ENCODE peak calls at places on chromosomes 4 and X, in ten cellular contexts. One of them, this sample, is unnamed.

GRCh38 chrX:101950581-101950980 is 18.8 kb upstream of the ZMAT1 start:
- DNase-seq in hippocampal formation: no peak
- DNase-seq in Caki2: no peak
- DNase-seq in NCI-H1436: no peak
- DNase-seq in activated T-cell treated with anti-CD3 and anti-CD28 coated beads, Interleukin-2, amount 50 U/mL, for 72 hours: no peak
- DNase-seq in NCI-H2081: no peak
- DNase-seq in activated T-helper 1 cell treated with anti-CD3 and anti-CD28 coated beads, Interleukin-12 subunit alpha, Interleukin-12 subunit beta, Interleukin-2, Interleukin-4 antibody, amounts not matched to agents 30 ng/mL and 10 ng/mL and 1 ng/mL, durations not matched to agents 14 hours and 24 hours and 36 hours: no peak
- DNase-seq in activated T-helper 9 cell treated with anti-CD3 and anti-CD28 coated beads, Interleukin-2, amount 50 U/mL, for 16 hours: no peak
- DNase-seq in C1 segment of cervical spinal cord: no peak
- DNase-seq in GM04503: no peak
- DNase-seq in this sample: no peak

GRCh38 chr4:8592366-8593267 is at the start of gene CPZ:
- DNase-seq in hippocampal formation: no peak
- DNase-seq in Caki2: no peak
- DNase-seq in NCI-H1436: no peak
- DNase-seq in activated T-cell treated with anti-CD3 and anti-CD28 coated beads, Interleukin-2, amount 50 U/mL, for 72 hours: no peak
- DNase-seq in NCI-H2081: no peak
- DNase-seq in activated T-helper 1 cell treated with anti-CD3 and anti-CD28 coated beads, Interleukin-12 subunit alpha, Interleukin-12 subunit beta, Interleukin-2, Interleukin-4 antibody, amounts not matched to agents 30 ng/mL and 10 ng/mL and 1 ng/mL, durations not matched to agents 14 hours and 24 hours and 36 hours: no peak
- DNase-seq in activated T-helper 9 cell treated with anti-CD3 and anti-CD28 coated beads, Interleukin-2, amount 50 U/mL, for 16 hours: no peak
- DNase-seq in C1 segment of cervical spinal cord: no peak
- DNase-seq in GM04503: no peak
- DNase-seq in this sample: peak

GRCh38 chr4:128191115-128191897 is 96.3 kb downstream of the PGRMC2 start:
- DNase-seq in hippocampal formation: peak
- DNase-seq in Caki2: peak
- DNase-seq in NCI-H1436: peak
- DNase-seq in activated T-cell treated with anti-CD3 and anti-CD28 coated beads, Interleukin-2, amount 50 U/mL, for 72 hours: peak
- DNase-seq in NCI-H2081: peak
- DNase-seq in activated T-helper 1 cell treated with anti-CD3 and anti-CD28 coated beads, Interleukin-12 subunit alpha, Interleukin-12 subunit beta, Interleukin-2, Interleukin-4 antibody, amounts not matched to agents 30 ng/mL and 10 ng/mL and 1 ng/mL, durations not matched to agents 14 hours and 24 hours and 36 hours: peak
- DNase-seq in activated T-helper 9 cell treated with anti-CD3 and anti-CD28 coated beads, Interleukin-2, amount 50 U/mL, for 16 hours: peak
- DNase-seq in C1 segment of cervical spinal cord: peak
- DNase-seq in GM04503: no peak
- DNase-seq in this sample: peak

GRCh38 chr4:1794809-1795303 is 1.8 kb downstream of the FGFR3 start:
- DNase-seq in hippocampal formation: no peak
- DNase-seq in Caki2: no peak
- DNase-seq in NCI-H1436: no peak
- DNase-seq in activated T-cell treated with anti-CD3 and anti-CD28 coated beads, Interleukin-2, amount 50 U/mL, for 72 hours: no peak
- DNase-seq in NCI-H2081: no peak
- DNase-seq in activated T-helper 1 cell treated with anti-CD3 and anti-CD28 coated beads, Interleukin-12 subunit alpha, Interleukin-12 subunit beta, Interleukin-2, Interleukin-4 antibody, amounts not matched to agents 30 ng/mL and 10 ng/mL and 1 ng/mL, durations not matched to agents 14 hours and 24 hours and 36 hours: no peak
- DNase-seq in activated T-helper 9 cell treated with anti-CD3 and anti-CD28 coated beads, Interleukin-2, amount 50 U/mL, for 16 hours: no peak
- DNase-seq in C1 segment of cervical spinal cord: no peak
- DNase-seq in GM04503: no peak
- DNase-seq in this sample: no peak

GRCh38 chrX:19040373-19040772 is 56.5 kb upstream of the PHKA2 start:
- DNase-seq in hippocampal formation: no peak
- DNase-seq in Caki2: no peak
- DNase-seq in NCI-H1436: no peak
- DNase-seq in activated T-cell treated with anti-CD3 and anti-CD28 coated beads, Interleukin-2, amount 50 U/mL, for 72 hours: no peak
- DNase-seq in NCI-H2081: no peak
- DNase-seq in activated T-helper 1 cell treated with anti-CD3 and anti-CD28 coated beads, Interleukin-12 subunit alpha, Interleukin-12 subunit beta, Interleukin-2, Interleukin-4 antibody, amounts not matched to agents 30 ng/mL and 10 ng/mL and 1 ng/mL, durations not matched to agents 14 hours and 24 hours and 36 hours: no peak
- DNase-seq in activated T-helper 9 cell treated with anti-CD3 and anti-CD28 coated beads, Interleukin-2, amount 50 U/mL, for 16 hours: no peak
- DNase-seq in C1 segment of cervical spinal cord: no peak
- DNase-seq in GM04503: no peak
- DNase-seq in this sample: no peak

GRCh38 chrX:115392871-115393270 is 103.4 kb downstream of the LUZP4 start:
- DNase-seq in hippocampal formation: no peak
- DNase-seq in Caki2: no peak
- DNase-seq in NCI-H1436: no peak
- DNase-seq in activated T-cell treated with anti-CD3 and anti-CD28 coated beads, Interleukin-2, amount 50 U/mL, for 72 hours: no peak
- DNase-seq in NCI-H2081: no peak
- DNase-seq in activated T-helper 1 cell treated with anti-CD3 and anti-CD28 coated beads, Interleukin-12 subunit alpha, Interleukin-12 subunit beta, Interleukin-2, Interleukin-4 antibody, amounts not matched to agents 30 ng/mL and 10 ng/mL and 1 ng/mL, durations not matched to agents 14 hours and 24 hours and 36 hours: no peak
- DNase-seq in activated T-helper 9 cell treated with anti-CD3 and anti-CD28 coated beads, Interleukin-2, amount 50 U/mL, for 16 hours: no peak
- DNase-seq in C1 segment of cervical spinal cord: no peak
- DNase-seq in GM04503: no peak
- DNase-seq in this sample: no peak

GRCh38 chrX:83186632-83187031 is 321.5 kb upstream of the POU3F4 start:
- DNase-seq in hippocampal formation: no peak
- DNase-seq in Caki2: no peak
- DNase-seq in NCI-H1436: no peak
- DNase-seq in activated T-cell treated with anti-CD3 and anti-CD28 coated beads, Interleukin-2, amount 50 U/mL, for 72 hours: no peak
- DNase-seq in NCI-H2081: no peak
- DNase-seq in activated T-helper 1 cell treated with anti-CD3 and anti-CD28 coated beads, Interleukin-12 subunit alpha, Interleukin-12 subunit beta, Interleukin-2, Interleukin-4 antibody, amounts not matched to agents 30 ng/mL and 10 ng/mL and 1 ng/mL, durations not matched to agents 14 hours and 24 hours and 36 hours: no peak
- DNase-seq in activated T-helper 9 cell treated with anti-CD3 and anti-CD28 coated beads, Interleukin-2, amount 50 U/mL, for 16 hours: no peak
- DNase-seq in C1 segment of cervical spinal cord: no peak
- DNase-seq in GM04503: no peak
- DNase-seq in this sample: no peak

GRCh38 chr4:33465565-33465964 is 2745.4 kb downstream of the PCDH7 start:
- DNase-seq in hippocampal formation: no peak
- DNase-seq in Caki2: no peak
- DNase-seq in NCI-H1436: no peak
- DNase-seq in activated T-cell treated with anti-CD3 and anti-CD28 coated beads, Interleukin-2, amount 50 U/mL, for 72 hours: no peak
- DNase-seq in NCI-H2081: no peak
- DNase-seq in activated T-helper 1 cell treated with anti-CD3 and anti-CD28 coated beads, Interleukin-12 subunit alpha, Interleukin-12 subunit beta, Interleukin-2, Interleukin-4 antibody, amounts not matched to agents 30 ng/mL and 10 ng/mL and 1 ng/mL, durations not matched to agents 14 hours and 24 hours and 36 hours: no peak
- DNase-seq in activated T-helper 9 cell treated with anti-CD3 and anti-CD28 coated beads, Interleukin-2, amount 50 U/mL, for 16 hours: no peak
- DNase-seq in C1 segment of cervical spinal cord: no peak
- DNase-seq in GM04503: no peak
- DNase-seq in this sample: no peak

GRCh38 chr4:47829438-47829837 is 8.4 kb downstream of the CORIN start:
- DNase-seq in hippocampal formation: no peak
- DNase-seq in Caki2: no peak
- DNase-seq in NCI-H1436: no peak
- DNase-seq in activated T-cell treated with anti-CD3 and anti-CD28 coated beads, Interleukin-2, amount 50 U/mL, for 72 hours: no peak
- DNase-seq in NCI-H2081: no peak
- DNase-seq in activated T-helper 1 cell treated with anti-CD3 and anti-CD28 coated beads, Interleukin-12 subunit alpha, Interleukin-12 subunit beta, Interleukin-2, Interleukin-4 antibody, amounts not matched to agents 30 ng/mL and 10 ng/mL and 1 ng/mL, durations not matched to agents 14 hours and 24 hours and 36 hours: no peak
- DNase-seq in activated T-helper 9 cell treated with anti-CD3 and anti-CD28 coated beads, Interleukin-2, amount 50 U/mL, for 16 hours: no peak
- DNase-seq in C1 segment of cervical spinal cord: no peak
- DNase-seq in GM04503: no peak
- DNase-seq in this sample: no peak

GRCh38 chr4:22466582-22466981 is 49.3 kb downstream of the ADGRA3 start:
- DNase-seq in hippocampal formation: no peak
- DNase-seq in Caki2: no peak
- DNase-seq in NCI-H1436: no peak
- DNase-seq in activated T-cell treated with anti-CD3 and anti-CD28 coated beads, Interleukin-2, amount 50 U/mL, for 72 hours: no peak
- DNase-seq in NCI-H2081: no peak
- DNase-seq in activated T-helper 1 cell treated with anti-CD3 and anti-CD28 coated beads, Interleukin-12 subunit alpha, Interleukin-12 subunit beta, Interleukin-2, Interleukin-4 antibody, amounts not matched to agents 30 ng/mL and 10 ng/mL and 1 ng/mL, durations not matched to agents 14 hours and 24 hours and 36 hours: no peak
- DNase-seq in activated T-helper 9 cell treated with anti-CD3 and anti-CD28 coated beads, Interleukin-2, amount 50 U/mL, for 16 hours: no peak
- DNase-seq in C1 segment of cervical spinal cord: no peak
- DNase-seq in GM04503: no peak
- DNase-seq in this sample: no peak

GRCh38 chr4:23718435-23718834 is 171.4 kb downstream of the PPARGC1A start:
- DNase-seq in hippocampal formation: no peak
- DNase-seq in Caki2: no peak
- DNase-seq in NCI-H1436: no peak
- DNase-seq in activated T-cell treated with anti-CD3 and anti-CD28 coated beads, Interleukin-2, amount 50 U/mL, for 72 hours: no peak
- DNase-seq in NCI-H2081: no peak
- DNase-seq in activated T-helper 1 cell treated with anti-CD3 and anti-CD28 coated beads, Interleukin-12 subunit alpha, Interleukin-12 subunit beta, Interleukin-2, Interleukin-4 antibody, amounts not matched to agents 30 ng/mL and 10 ng/mL and 1 ng/mL, durations not matched to agents 14 hours and 24 hours and 36 hours: no peak
- DNase-seq in activated T-helper 9 cell treated with anti-CD3 and anti-CD28 coated beads, Interleukin-2, amount 50 U/mL, for 16 hours: no peak
- DNase-seq in C1 segment of cervical spinal cord: no peak
- DNase-seq in GM04503: no peak
- DNase-seq in this sample: no peak

GRCh38 chrX:135433531-135434257 is 11.9 kb downstream of the SMIM10L2A start:
- DNase-seq in hippocampal formation: no peak
- DNase-seq in Caki2: no peak
- DNase-seq in NCI-H1436: no peak
- DNase-seq in activated T-cell treated with anti-CD3 and anti-CD28 coated beads, Interleukin-2, amount 50 U/mL, for 72 hours: no peak
- DNase-seq in NCI-H2081: no peak
- DNase-seq in activated T-helper 1 cell treated with anti-CD3 and anti-CD28 coated beads, Interleukin-12 subunit alpha, Interleukin-12 subunit beta, Interleukin-2, Interleukin-4 antibody, amounts not matched to agents 30 ng/mL and 10 ng/mL and 1 ng/mL, durations not matched to agents 14 hours and 24 hours and 36 hours: no peak
- DNase-seq in activated T-helper 9 cell treated with anti-CD3 and anti-CD28 coated beads, Interleukin-2, amount 50 U/mL, for 16 hours: no peak
- DNase-seq in C1 segment of cervical spinal cord: no peak
- DNase-seq in GM04503: no peak
- DNase-seq in this sample: no peak

GRCh38 chrX:14546190-14546589 is 16.9 kb downstream of the GLRA2 start:
- DNase-seq in hippocampal formation: no peak
- DNase-seq in Caki2: no peak
- DNase-seq in NCI-H1436: no peak
- DNase-seq in activated T-cell treated with anti-CD3 and anti-CD28 coated beads, Interleukin-2, amount 50 U/mL, for 72 hours: no peak
- DNase-seq in NCI-H2081: peak
- DNase-seq in activated T-helper 1 cell treated with anti-CD3 and anti-CD28 coated beads, Interleukin-12 subunit alpha, Interleukin-12 subunit beta, Interleukin-2, Interleukin-4 antibody, amounts not matched to agents 30 ng/mL and 10 ng/mL and 1 ng/mL, durations not matched to agents 14 hours and 24 hours and 36 hours: no peak
- DNase-seq in activated T-helper 9 cell treated with anti-CD3 and anti-CD28 coated beads, Interleukin-2, amount 50 U/mL, for 16 hours: no peak
- DNase-seq in C1 segment of cervical spinal cord: no peak
- DNase-seq in GM04503: no peak
- DNase-seq in this sample: no peak

GRCh38 chr4:8818063-8818881 is 53.4 kb downstream of the HMX1 start:
- DNase-seq in hippocampal formation: no peak
- DNase-seq in Caki2: no peak
- DNase-seq in NCI-H1436: no peak
- DNase-seq in activated T-cell treated with anti-CD3 and anti-CD28 coated beads, Interleukin-2, amount 50 U/mL, for 72 hours: no peak
- DNase-seq in NCI-H2081: no peak
- DNase-seq in activated T-helper 1 cell treated with anti-CD3 and anti-CD28 coated beads, Interleukin-12 subunit alpha, Interleukin-12 subunit beta, Interleukin-2, Interleukin-4 antibody, amounts not matched to agents 30 ng/mL and 10 ng/mL and 1 ng/mL, durations not matched to agents 14 hours and 24 hours and 36 hours: no peak
- DNase-seq in activated T-helper 9 cell treated with anti-CD3 and anti-CD28 coated beads, Interleukin-2, amount 50 U/mL, for 16 hours: no peak
- DNase-seq in C1 segment of cervical spinal cord: no peak
- DNase-seq in GM04503: no peak
- DNase-seq in this sample: no peak

GRCh38 chr4:113004655-113005054 is 44.8 kb upstream of the ANK2 start:
- DNase-seq in hippocampal formation: no peak
- DNase-seq in Caki2: no peak
- DNase-seq in NCI-H1436: no peak
- DNase-seq in activated T-cell treated with anti-CD3 and anti-CD28 coated beads, Interleukin-2, amount 50 U/mL, for 72 hours: no peak
- DNase-seq in NCI-H2081: no peak
- DNase-seq in activated T-helper 1 cell treated with anti-CD3 and anti-CD28 coated beads, Interleukin-12 subunit alpha, Interleukin-12 subunit beta, Interleukin-2, Interleukin-4 antibody, amounts not matched to agents 30 ng/mL and 10 ng/mL and 1 ng/mL, durations not matched to agents 14 hours and 24 hours and 36 hours: no peak
- DNase-seq in activated T-helper 9 cell treated with anti-CD3 and anti-CD28 coated beads, Interleukin-2, amount 50 U/mL, for 16 hours: no peak
- DNase-seq in C1 segment of cervical spinal cord: no peak
- DNase-seq in GM04503: no peak
- DNase-seq in this sample: no peak

GRCh38 chrX:113133316-113133715 is 292.7 kb upstream of the AMOT start:
- DNase-seq in hippocampal formation: no peak
- DNase-seq in Caki2: no peak
- DNase-seq in NCI-H1436: no peak
- DNase-seq in activated T-cell treated with anti-CD3 and anti-CD28 coated beads, Interleukin-2, amount 50 U/mL, for 72 hours: no peak
- DNase-seq in NCI-H2081: no peak
- DNase-seq in activated T-helper 1 cell treated with anti-CD3 and anti-CD28 coated beads, Interleukin-12 subunit alpha, Interleukin-12 subunit beta, Interleukin-2, Interleukin-4 antibody, amounts not matched to agents 30 ng/mL and 10 ng/mL and 1 ng/mL, durations not matched to agents 14 hours and 24 hours and 36 hours: no peak
- DNase-seq in activated T-helper 9 cell treated with anti-CD3 and anti-CD28 coated beads, Interleukin-2, amount 50 U/mL, for 16 hours: no peak
- DNase-seq in C1 segment of cervical spinal cord: no peak
- DNase-seq in GM04503: no peak
- DNase-seq in this sample: no peak

GRCh38 chr4:2321279-2322196 is 59.6 kb upstream of the MXD4 start:
- DNase-seq in hippocampal formation: no peak
- DNase-seq in Caki2: no peak
- DNase-seq in NCI-H1436: no peak
- DNase-seq in activated T-cell treated with anti-CD3 and anti-CD28 coated beads, Interleukin-2, amount 50 U/mL, for 72 hours: no peak
- DNase-seq in NCI-H2081: no peak
- DNase-seq in activated T-helper 1 cell treated with anti-CD3 and anti-CD28 coated beads, Interleukin-12 subunit alpha, Interleukin-12 subunit beta, Interleukin-2, Interleukin-4 antibody, amounts not matched to agents 30 ng/mL and 10 ng/mL and 1 ng/mL, durations not matched to agents 14 hours and 24 hours and 36 hours: no peak
- DNase-seq in activated T-helper 9 cell treated with anti-CD3 and anti-CD28 coated beads, Interleukin-2, amount 50 U/mL, for 16 hours: no peak
- DNase-seq in C1 segment of cervical spinal cord: no peak
- DNase-seq in GM04503: no peak
- DNase-seq in this sample: no peak

GRCh38 chr4:184417802-184418511 is 56.4 kb downstream of the IRF2 start:
- DNase-seq in hippocampal formation: peak
- DNase-seq in Caki2: peak
- DNase-seq in NCI-H1436: no peak
- DNase-seq in activated T-cell treated with anti-CD3 and anti-CD28 coated beads, Interleukin-2, amount 50 U/mL, for 72 hours: no peak
- DNase-seq in NCI-H2081: no peak
- DNase-seq in activated T-helper 1 cell treated with anti-CD3 and anti-CD28 coated beads, Interleukin-12 subunit alpha, Interleukin-12 subunit beta, Interleukin-2, Interleukin-4 antibody, amounts not matched to agents 30 ng/mL and 10 ng/mL and 1 ng/mL, durations not matched to agents 14 hours and 24 hours and 36 hours: peak
- DNase-seq in activated T-helper 9 cell treated with anti-CD3 and anti-CD28 coated beads, Interleukin-2, amount 50 U/mL, for 16 hours: no peak
- DNase-seq in C1 segment of cervical spinal cord: peak
- DNase-seq in GM04503: peak
- DNase-seq in this sample: peak

GRCh38 chr4:88027611-88028608 is 20.5 kb downstream of the PKD2 start:
- DNase-seq in hippocampal formation: no peak
- DNase-seq in Caki2: no peak
- DNase-seq in NCI-H1436: no peak
- DNase-seq in activated T-cell treated with anti-CD3 and anti-CD28 coated beads, Interleukin-2, amount 50 U/mL, for 72 hours: no peak
- DNase-seq in NCI-H2081: no peak
- DNase-seq in activated T-helper 1 cell treated with anti-CD3 and anti-CD28 coated beads, Interleukin-12 subunit alpha, Interleukin-12 subunit beta, Interleukin-2, Interleukin-4 antibody, amounts not matched to agents 30 ng/mL and 10 ng/mL and 1 ng/mL, durations not matched to agents 14 hours and 24 hours and 36 hours: no peak
- DNase-seq in activated T-helper 9 cell treated with anti-CD3 and anti-CD28 coated beads, Interleukin-2, amount 50 U/mL, for 16 hours: no peak
- DNase-seq in C1 segment of cervical spinal cord: no peak
- DNase-seq in GM04503: peak
- DNase-seq in this sample: no peak

GRCh38 chr4:158163941-158164665 is 8.7 kb downstream of the GASK1B start:
- DNase-seq in hippocampal formation: no peak
- DNase-seq in Caki2: peak
- DNase-seq in NCI-H1436: no peak
- DNase-seq in activated T-cell treated with anti-CD3 and anti-CD28 coated beads, Interleukin-2, amount 50 U/mL, for 72 hours: no peak
- DNase-seq in NCI-H2081: no peak
- DNase-seq in activated T-helper 1 cell treated with anti-CD3 and anti-CD28 coated beads, Interleukin-12 subunit alpha, Interleukin-12 subunit beta, Interleukin-2, Interleukin-4 antibody, amounts not matched to agents 30 ng/mL and 10 ng/mL and 1 ng/mL, durations not matched to agents 14 hours and 24 hours and 36 hours: no peak
- DNase-seq in activated T-helper 9 cell treated with anti-CD3 and anti-CD28 coated beads, Interleukin-2, amount 50 U/mL, for 16 hours: no peak
- DNase-seq in C1 segment of cervical spinal cord: no peak
- DNase-seq in GM04503: no peak
- DNase-seq in this sample: no peak

GRCh38 chr4:108620933-108621905 is 843 bp downstream of the RPL34 start:
- DNase-seq in hippocampal formation: no peak
- DNase-seq in Caki2: no peak
- DNase-seq in NCI-H1436: no peak
- DNase-seq in activated T-cell treated with anti-CD3 and anti-CD28 coated beads, Interleukin-2, amount 50 U/mL, for 72 hours: no peak
- DNase-seq in NCI-H2081: no peak
- DNase-seq in activated T-helper 1 cell treated with anti-CD3 and anti-CD28 coated beads, Interleukin-12 subunit alpha, Interleukin-12 subunit beta, Interleukin-2, Interleukin-4 antibody, amounts not matched to agents 30 ng/mL and 10 ng/mL and 1 ng/mL, durations not matched to agents 14 hours and 24 hours and 36 hours: no peak
- DNase-seq in activated T-helper 9 cell treated with anti-CD3 and anti-CD28 coated beads, Interleukin-2, amount 50 U/mL, for 16 hours: no peak
- DNase-seq in C1 segment of cervical spinal cord: no peak
- DNase-seq in GM04503: no peak
- DNase-seq in this sample: no peak

GRCh38 chrX:41381685-41382084 is 47.7 kb downstream of the DDX3X start:
- DNase-seq in hippocampal formation: no peak
- DNase-seq in Caki2: peak
- DNase-seq in NCI-H1436: no peak
- DNase-seq in activated T-cell treated with anti-CD3 and anti-CD28 coated beads, Interleukin-2, amount 50 U/mL, for 72 hours: no peak
- DNase-seq in NCI-H2081: no peak
- DNase-seq in activated T-helper 1 cell treated with anti-CD3 and anti-CD28 coated beads, Interleukin-12 subunit alpha, Interleukin-12 subunit beta, Interleukin-2, Interleukin-4 antibody, amounts not matched to agents 30 ng/mL and 10 ng/mL and 1 ng/mL, durations not matched to agents 14 hours and 24 hours and 36 hours: no peak
- DNase-seq in activated T-helper 9 cell treated with anti-CD3 and anti-CD28 coated beads, Interleukin-2, amount 50 U/mL, for 16 hours: no peak
- DNase-seq in C1 segment of cervical spinal cord: no peak
- DNase-seq in GM04503: peak
- DNase-seq in this sample: peak

GRCh38 chrX:6129751-6130150 is 98.9 kb downstream of the NLGN4X start:
- DNase-seq in hippocampal formation: no peak
- DNase-seq in Caki2: peak
- DNase-seq in NCI-H1436: no peak
- DNase-seq in activated T-cell treated with anti-CD3 and anti-CD28 coated beads, Interleukin-2, amount 50 U/mL, for 72 hours: no peak
- DNase-seq in NCI-H2081: no peak
- DNase-seq in activated T-helper 1 cell treated with anti-CD3 and anti-CD28 coated beads, Interleukin-12 subunit alpha, Interleukin-12 subunit beta, Interleukin-2, Interleukin-4 antibody, amounts not matched to agents 30 ng/mL and 10 ng/mL and 1 ng/mL, durations not matched to agents 14 hours and 24 hours and 36 hours: no peak
- DNase-seq in activated T-helper 9 cell treated with anti-CD3 and anti-CD28 coated beads, Interleukin-2, amount 50 U/mL, for 16 hours: no peak
- DNase-seq in C1 segment of cervical spinal cord: no peak
- DNase-seq in GM04503: no peak
- DNase-seq in this sample: no peak

GRCh38 chr4:77284036-77284435 is 127.0 kb downstream of the CCNG2 start:
- DNase-seq in hippocampal formation: no peak
- DNase-seq in Caki2: no peak
- DNase-seq in NCI-H1436: no peak
- DNase-seq in activated T-cell treated with anti-CD3 and anti-CD28 coated beads, Interleukin-2, amount 50 U/mL, for 72 hours: no peak
- DNase-seq in NCI-H2081: no peak
- DNase-seq in activated T-helper 1 cell treated with anti-CD3 and anti-CD28 coated beads, Interleukin-12 subunit alpha, Interleukin-12 subunit beta, Interleukin-2, Interleukin-4 antibody, amounts not matched to agents 30 ng/mL and 10 ng/mL and 1 ng/mL, durations not matched to agents 14 hours and 24 hours and 36 hours: no peak
- DNase-seq in activated T-helper 9 cell treated with anti-CD3 and anti-CD28 coated beads, Interleukin-2, amount 50 U/mL, for 16 hours: no peak
- DNase-seq in C1 segment of cervical spinal cord: no peak
- DNase-seq in GM04503: no peak
- DNase-seq in this sample: no peak

GRCh38 chr4:113209652-113210320 is 160.3 kb downstream of the ANK2 start:
- DNase-seq in hippocampal formation: no peak
- DNase-seq in Caki2: no peak
- DNase-seq in NCI-H1436: no peak
- DNase-seq in activated T-cell treated with anti-CD3 and anti-CD28 coated beads, Interleukin-2, amount 50 U/mL, for 72 hours: no peak
- DNase-seq in NCI-H2081: no peak
- DNase-seq in activated T-helper 1 cell treated with anti-CD3 and anti-CD28 coated beads, Interleukin-12 subunit alpha, Interleukin-12 subunit beta, Interleukin-2, Interleukin-4 antibody, amounts not matched to agents 30 ng/mL and 10 ng/mL and 1 ng/mL, durations not matched to agents 14 hours and 24 hours and 36 hours: no peak
- DNase-seq in activated T-helper 9 cell treated with anti-CD3 and anti-CD28 coated beads, Interleukin-2, amount 50 U/mL, for 16 hours: no peak
- DNase-seq in C1 segment of cervical spinal cord: no peak
- DNase-seq in GM04503: no peak
- DNase-seq in this sample: no peak

GRCh38 chr4:112923514-112923913 is 125.9 kb upstream of the ANK2 start:
- DNase-seq in hippocampal formation: no peak
- DNase-seq in Caki2: no peak
- DNase-seq in NCI-H1436: no peak
- DNase-seq in activated T-cell treated with anti-CD3 and anti-CD28 coated beads, Interleukin-2, amount 50 U/mL, for 72 hours: no peak
- DNase-seq in NCI-H2081: no peak
- DNase-seq in activated T-helper 1 cell treated with anti-CD3 and anti-CD28 coated beads, Interleukin-12 subunit alpha, Interleukin-12 subunit beta, Interleukin-2, Interleukin-4 antibody, amounts not matched to agents 30 ng/mL and 10 ng/mL and 1 ng/mL, durations not matched to agents 14 hours and 24 hours and 36 hours: no peak
- DNase-seq in activated T-helper 9 cell treated with anti-CD3 and anti-CD28 coated beads, Interleukin-2, amount 50 U/mL, for 16 hours: no peak
- DNase-seq in C1 segment of cervical spinal cord: no peak
- DNase-seq in GM04503: no peak
- DNase-seq in this sample: no peak

GRCh38 chr4:6338175-6338950 is 68.7 kb downstream of the WFS1 start:
- DNase-seq in hippocampal formation: no peak
- DNase-seq in Caki2: no peak
- DNase-seq in NCI-H1436: no peak
- DNase-seq in activated T-cell treated with anti-CD3 and anti-CD28 coated beads, Interleukin-2, amount 50 U/mL, for 72 hours: no peak
- DNase-seq in NCI-H2081: no peak
- DNase-seq in activated T-helper 1 cell treated with anti-CD3 and anti-CD28 coated beads, Interleukin-12 subunit alpha, Interleukin-12 subunit beta, Interleukin-2, Interleukin-4 antibody, amounts not matched to agents 30 ng/mL and 10 ng/mL and 1 ng/mL, durations not matched to agents 14 hours and 24 hours and 36 hours: peak
- DNase-seq in activated T-helper 9 cell treated with anti-CD3 and anti-CD28 coated beads, Interleukin-2, amount 50 U/mL, for 16 hours: no peak
- DNase-seq in C1 segment of cervical spinal cord: no peak
- DNase-seq in GM04503: no peak
- DNase-seq in this sample: peak

GRCh38 chr4:155514628-155515027 is 137.9 kb upstream of the MAP9 start:
- DNase-seq in hippocampal formation: no peak
- DNase-seq in Caki2: no peak
- DNase-seq in NCI-H1436: no peak
- DNase-seq in activated T-cell treated with anti-CD3 and anti-CD28 coated beads, Interleukin-2, amount 50 U/mL, for 72 hours: no peak
- DNase-seq in NCI-H2081: no peak
- DNase-seq in activated T-helper 1 cell treated with anti-CD3 and anti-CD28 coated beads, Interleukin-12 subunit alpha, Interleukin-12 subunit beta, Interleukin-2, Interleukin-4 antibody, amounts not matched to agents 30 ng/mL and 10 ng/mL and 1 ng/mL, durations not matched to agents 14 hours and 24 hours and 36 hours: no peak
- DNase-seq in activated T-helper 9 cell treated with anti-CD3 and anti-CD28 coated beads, Interleukin-2, amount 50 U/mL, for 16 hours: no peak
- DNase-seq in C1 segment of cervical spinal cord: no peak
- DNase-seq in GM04503: no peak
- DNase-seq in this sample: no peak